ENCODE peak calls at places on chromosome 7, in seven cellular contexts. H is A549; V is NT2/D1; A is sigmoid colon; W is stomach; D is PC-3; U is CD8-positive, alpha-beta memory T cell. K is an unnamed sample.

GRCh38 chr7:17010637-17011300 is 129.0 kb upstream of the AGR3 start:
- DNase-seq in H (no peak), V (no peak), A (no peak), W (no peak), D (no peak), U (no peak), K (no peak)

GRCh38 chr7:94374231-94374630 is 20.5 kb upstream of the COL1A2 start:
- DNase-seq in H (no peak), V (no peak), A (peak; percentile 94), W (peak; percentile 36), D (peak; percentile 17), U (no peak), K (no peak)

GRCh38 chr7:43456200-43456599 is 126.7 kb upstream of the STK17A start:
- DNase-seq in H (no peak), V (no peak), A (no peak), W (no peak), D (no peak), U (no peak), K (no peak)

GRCh38 chr7:142385528-142386340 is 127.9 kb upstream of the PRSS58 start:
- DNase-seq in H (peak; percentile 34), V (peak; percentile 63), A (no peak), W (no peak), D (peak; percentile 84), U (no peak), K (peak; percentile 39)

GRCh38 chr7:140230517-140230861 is 53.7 kb upstream of the KDM7A start:
- DNase-seq in H (no peak), V (no peak), A (no peak), W (peak; percentile 62), D (no peak), U (peak; percentile 71), K (no peak)

GRCh38 chr7:105149827-105150226 is 135.8 kb downstream of the KMT2E start:
- DNase-seq in H (peak; percentile 5), V (no peak), A (no peak), W (no peak), D (peak; percentile 86), U (no peak), K (no peak)

GRCh38 chr7:91550931-91551330 is 286.7 kb downstream of the FZD1 start:
- DNase-seq in H (no peak), V (no peak), A (no peak), W (no peak), D (no peak), U (no peak), K (no peak)

GRCh38 chr7:140082770-140083169 is 20.0 kb upstream of the PARP12 start:
- DNase-seq in H (no peak), V (no peak), A (no peak), W (no peak), D (no peak), U (no peak), K (no peak)

GRCh38 chr7:91127974-91128373 is 136.3 kb upstream of the FZD1 start:
- DNase-seq in H (no peak), V (no peak), A (no peak), W (no peak), D (no peak), U (no peak), K (no peak)

GRCh38 chr7:91517408-91517807 is 253.2 kb downstream of the FZD1 start:
- DNase-seq in H (no peak), V (no peak), A (no peak), W (no peak), D (no peak), U (no peak), K (no peak)

GRCh38 chr7:142925413-142925812 is 8.1 kb downstream of the TRPV5 start:
- DNase-seq in H (no peak), V (no peak), A (no peak), W (no peak), D (no peak), U (no peak), K (peak; percentile 18)

GRCh38 chr7:112495820-112496462 is 15.2 kb downstream of the LSMEM1 start:
- DNase-seq in H (peak; percentile 45), V (peak; percentile 44), A (peak; percentile 79), W (peak; percentile 67), D (peak; percentile 69), U (no peak), K (peak; percentile 57)

GRCh38 chr7:140345426-140345825 is 52.9 kb downstream of the SLC37A3 start:
- DNase-seq in H (no peak), V (no peak), A (no peak), W (no peak), D (no peak), U (no peak), K (no peak)

GRCh38 chr7:141928147-141928894 is 12.1 kb downstream of the OR9A4 start:
- DNase-seq in H (no peak), V (no peak), A (no peak), W (no peak), D (no peak), U (no peak), K (no peak)

GRCh38 chr7:39733881-39734571 is 110.7 kb downstream of the RALA start:
- DNase-seq in H (no peak), V (peak; percentile 77), A (no peak), W (no peak), D (peak; percentile 77), U (no peak), K (peak; percentile 64)

GRCh38 chr7:96397936-96398596 is 76.2 kb upstream of the SLC25A13 start:
- DNase-seq in H (no peak), V (no peak), A (no peak), W (no peak), D (no peak), U (no peak), K (no peak)

GRCh38 chr7:107469836-107470416 is at the start of gene GPR22:
- DNase-seq in H (no peak), V (no peak), A (no peak), W (no peak), D (no peak), U (no peak), K (no peak)

GRCh38 chr7:347001-347590 is 57.1 kb downstream of the FOXL3 start:
- DNase-seq in H (no peak), V (no peak), A (no peak), W (no peak), D (no peak), U (no peak), K (no peak)

GRCh38 chr7:344608-344994 is 54.6 kb downstream of the FOXL3 start:
- DNase-seq in H (no peak), V (no peak), A (no peak), W (no peak), D (no peak), U (no peak), K (no peak)

GRCh38 chr7:347644-348479 is 57.9 kb downstream of the FOXL3 start:
- DNase-seq in H (no peak), V (no peak), A (no peak), W (no peak), D (no peak), U (no peak), K (no peak)

GRCh38 chr7:348480-348844 is 58.5 kb downstream of the FOXL3 start:
- DNase-seq in H (no peak), V (no peak), A (no peak), W (no peak), D (no peak), U (no peak), K (no peak)

DNA sequence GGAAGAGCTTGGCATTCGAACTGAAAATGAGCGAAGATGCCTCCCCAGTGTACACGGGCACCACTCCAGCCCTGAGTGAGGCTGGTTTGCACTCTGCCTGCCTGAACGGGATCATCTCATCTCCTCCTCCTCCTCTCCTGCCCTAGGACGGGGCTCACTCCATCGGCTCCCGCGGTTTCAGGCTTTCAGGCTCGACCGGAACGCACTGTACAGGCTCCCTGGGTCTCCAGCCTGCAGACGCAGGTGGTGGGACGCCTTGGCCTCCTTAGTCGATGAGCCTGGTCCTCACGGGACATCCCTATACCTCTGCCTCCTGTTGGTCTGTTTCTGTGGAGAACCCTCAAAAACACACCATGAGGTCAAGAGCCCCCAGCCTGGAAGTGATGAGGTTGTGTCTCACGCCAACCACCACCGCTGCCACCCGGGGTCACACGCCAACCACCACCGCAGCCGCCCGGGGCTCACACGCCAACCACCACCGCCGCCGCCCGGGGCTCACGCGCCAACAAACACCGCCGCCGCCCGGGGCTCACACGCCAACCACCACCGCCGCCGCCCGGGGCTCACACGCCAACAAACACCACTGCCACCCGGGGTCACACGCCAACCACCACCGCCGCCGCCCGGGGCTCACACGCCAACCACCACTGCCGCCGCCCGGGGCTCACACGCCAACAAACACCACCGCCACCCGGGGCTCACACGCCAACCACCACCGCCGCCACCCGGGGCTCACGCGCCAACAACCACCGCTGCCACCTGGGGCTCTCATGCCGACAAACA is 56.3 kb downstream of the FOXL3 start:
- DNase-seq in H (no peak), V (no peak), A (no peak), W (no peak), D (no peak), U (no peak), K (no peak)
- H3K9me3 ChIP-seq in H (no peaks in the 10 kb centered on the region), V (no peaks in the 10 kb centered on the region), A (no peaks in the 10 kb centered on the region), W (no peaks in the 10 kb centered on the region), D (no peaks in the 10 kb centered on the region), U (no peaks in the 10 kb centered on the region), K (no peaks in the 10 kb centered on the region)

GRCh38 chr7:944744-945143 is 9.7 kb downstream of the ADAP1 start:
- DNase-seq in H (no peak), V (no peak), A (no peak), W (no peak), D (no peak), U (no peak), K (no peak)

GRCh38 chr7:947391-948210 is 6.9 kb downstream of the ADAP1 start:
- DNase-seq in H (no peak), V (no peak), A (peak; percentile 56), W (no peak), D (no peak), U (no peak), K (no peak)

GRCh38 chr7:945147-945555 is 9.3 kb downstream of the ADAP1 start:
- DNase-seq in H (no peak), V (no peak), A (peak; percentile 51), W (no peak), D (no peak), U (no peak), K (no peak)

GRCh38 chr7:946256-946996 is 8.1 kb downstream of the ADAP1 start:
- DNase-seq in H (no peak), V (no peak), A (peak; percentile 53), W (peak; percentile 45), D (no peak), U (no peak), K (no peak)

GRCh38 chr7:945556-946255 is 8.8 kb downstream of the ADAP1 start:
- DNase-seq in H (no peak), V (no peak), A (peak; percentile 60), W (peak; percentile 94), D (peak; percentile 97), U (no peak), K (no peak)
- H3K4me3 ChIP-seq in H (no peak overlapping the region), V (no peak overlapping the region), A (no peak overlapping the region), W (peak overlapping the region; percentile 20), D (peak overlapping the region; percentile 49), U (no peak overlapping the region), K (no peak overlapping the region)

GRCh38 chr7:157976406-157976805 is 611.2 kb downstream of the PTPRN2 start:
- DNase-seq in H (no peak), V (no peak), A (no peak), W (no peak), D (no peak), U (no peak), K (no peak)
- H3K9me3 ChIP-seq in H (no peaks in the 10 kb centered on the region), V (peaks cover 24% of the 10 kb centered on the region), A (peaks cover 11% of the 10 kb centered on the region), W (peaks cover 17% of the 10 kb centered on the region), D (no peaks in the 10 kb centered on the region), U (no peaks in the 10 kb centered on the region), K (no peaks in the 10 kb centered on the region)

GRCh38 chr7:13155188-13155587 is 467.8 kb downstream of the ARL4A start:
- DNase-seq in H (no peak), V (no peak), A (no peak), W (no peak), D (no peak), U (no peak), K (no peak)

GRCh38 chr7:13161125-13161524 is 473.7 kb downstream of the ARL4A start:
- DNase-seq in H (no peak), V (no peak), A (no peak), W (no peak), D (no peak), U (no peak), K (no peak)

GRCh38 chr7:13159467-13160184 is 472.2 kb downstream of the ARL4A start:
- DNase-seq in H (no peak), V (no peak), A (no peak), W (no peak), D (no peak), U (no peak), K (no peak)
- H3K4me3 ChIP-seq in H (no peak overlapping the region), V (no peak overlapping the region), A (no peak overlapping the region), W (no peak overlapping the region), D (no peak overlapping the region), U (no peak overlapping the region), K (no peak overlapping the region)